ENCODE peak calls at places on chromosomes 2 and 18, in ten cellular contexts. S is right atrium auricular region, L is endothelial cell of umbilical vein, G is kidney, F is heart right ventricle, J is endodermal cell, X is lung, R is HFF-Myc, P is hepatocyte, N is PC-3. K is an unnamed sample.

GRCh38 chr2:235007664-235008457 is 56.0 kb downstream of the SH3BP4 start:
- DNase-seq in X (no peak), J (no peak), S (no peak), P (no peak), N (no peak), L (no peak), R (no peak), G (peak), F (no peak), K (no peak)

GRCh38 chr2:75570948-75571729 is 10.4 kb upstream of the EVA1A start:
- DNase-seq in L (peak), N (peak), J (no peak), R (no peak), X (peak), G (no peak), P (peak), S (no peak), F (no peak), K (peak)

GRCh38 chr2:9251154-9252001 is 44.8 kb downstream of the ASAP2 start:
- DNase-seq in F (no peak), J (no peak), R (no peak), P (peak), G (no peak), S (no peak), N (peak), X (no peak), L (peak), K (peak)

GRCh38 chr2:68565273-68565672 is 78.1 kb upstream of the PROKR1 start:
- DNase-seq in L (no peak), N (no peak), G (no peak), F (no peak), S (no peak), R (no peak), P (no peak), J (no peak), X (no peak), K (no peak)

GRCh38 chr18:47893047-47893446 is 37.4 kb downstream of the SMAD2 start:
- DNase-seq in F (no peak), X (no peak), S (no peak), N (peak), R (no peak), P (no peak), J (no peak), L (no peak), G (no peak), K (peak)

GRCh38 chr2:171403181-171403580 is 30.6 kb downstream of the METTL8 start:
- DNase-seq in S (no peak), X (no peak), J (no peak), L (peak), F (no peak), G (no peak), P (no peak), N (peak), R (no peak), K (no peak)

GRCh38 chr2:147628971-147629421 is 215.8 kb upstream of the ACVR2A start:
- DNase-seq in S (no peak), J (no peak), G (no peak), N (no peak), X (no peak), L (no peak), P (no peak), R (no peak), F (no peak), K (no peak)

GRCh38 chr2:216388046-216388884 is 16.0 kb upstream of the MARCHF4 start:
- DNase-seq in N (no peak), S (no peak), G (no peak), P (no peak), X (no peak), L (no peak), J (no peak), R (no peak), F (no peak), K (no peak)

GRCh38 chr2:233083782-233084181 is 23.6 kb downstream of the INPP5D start:
- DNase-seq in G (peak), J (no peak), F (no peak), P (no peak), R (no peak), N (no peak), S (no peak), L (peak), X (no peak), K (no peak)

GRCh38 chr2:108535380-108535677 is 1.1 kb downstream of the LIMS1 start:
- DNase-seq in N (peak), P (peak), S (no peak), J (no peak), L (no peak), F (no peak), G (no peak), R (no peak), X (no peak), K (no peak)

GRCh38 chr2:165238295-165238694 is 919 bp upstream of the SCN2A start:
- DNase-seq in L (peak), X (no peak), F (no peak), S (no peak), R (no peak), J (peak), G (no peak), N (peak), P (peak), K (peak)

GRCh38 chr2:75587954-75588587 is 27.3 kb upstream of the EVA1A start:
- DNase-seq in L (no peak), G (no peak), X (no peak), F (no peak), P (no peak), N (peak), S (no peak), R (no peak), J (no peak), K (peak)

GRCh38 chr2:177147093-177147694 is 65.4 kb upstream of the HNRNPA3 start:
- DNase-seq in P (peak), F (no peak), L (peak), R (no peak), X (no peak), J (no peak), G (no peak), S (no peak), N (peak), K (peak)

GRCh38 chr18:76264851-76265250 is 230.2 kb downstream of the ZNF516 start:
- DNase-seq in N (no peak), S (no peak), X (no peak), L (no peak), J (no peak), P (no peak), F (no peak), R (no peak), G (no peak), K (no peak)

DNA sequence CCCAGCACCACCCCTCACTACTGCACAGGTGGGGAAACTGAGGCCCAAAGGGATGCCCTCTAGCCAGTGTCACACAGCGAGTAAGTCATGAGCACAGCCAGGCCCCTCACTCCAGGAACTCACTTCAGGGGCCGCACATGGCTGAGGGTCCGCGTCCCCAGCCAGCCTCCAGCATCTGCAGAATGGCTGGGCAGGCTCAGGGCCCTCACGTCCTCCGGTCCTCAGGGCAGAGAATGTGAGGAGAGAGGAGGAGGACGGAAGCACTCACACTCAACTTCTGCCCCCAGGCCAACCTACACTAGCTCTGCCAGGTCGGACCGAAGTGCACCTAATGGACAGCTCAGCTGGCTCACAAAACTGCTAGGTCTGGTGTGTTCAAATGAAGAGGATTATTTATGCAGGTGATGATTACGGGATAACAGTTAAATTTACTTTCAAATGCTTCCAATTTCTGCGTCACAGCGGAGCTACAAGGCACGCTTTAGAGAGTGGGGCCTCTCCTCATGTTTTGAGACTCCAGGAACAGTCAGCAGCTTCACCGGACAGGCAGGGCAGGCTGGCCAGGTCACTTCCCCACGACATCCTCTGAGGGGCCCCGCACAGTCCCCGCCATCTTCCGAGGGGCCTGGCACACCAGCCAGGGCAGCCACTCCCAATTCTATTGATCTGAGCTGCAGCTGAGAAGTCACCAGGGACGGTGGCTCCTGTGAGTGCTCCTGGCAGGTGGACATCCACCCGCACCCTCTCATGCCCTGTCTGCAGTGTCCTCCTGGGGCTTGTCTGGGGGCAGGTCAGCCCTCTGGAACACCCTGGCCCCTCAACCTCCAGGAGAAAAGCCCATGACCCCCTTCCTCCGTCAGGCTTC is 26.5 kb downstream of the KIF1A start:
- DNase-seq in J (no peak), P (no peak), S (no peak), N (no peak), G (peak), X (no peak), R (no peak), F (peak), L (no peak), K (no peak)
- TF ChIP-seq CTCF in J (no peak), P (no peak), S (no peak), N (no peak), G (no peak), X (no peak), R (no peak), F (no peak), L (no peak), K (no peak)

DNA sequence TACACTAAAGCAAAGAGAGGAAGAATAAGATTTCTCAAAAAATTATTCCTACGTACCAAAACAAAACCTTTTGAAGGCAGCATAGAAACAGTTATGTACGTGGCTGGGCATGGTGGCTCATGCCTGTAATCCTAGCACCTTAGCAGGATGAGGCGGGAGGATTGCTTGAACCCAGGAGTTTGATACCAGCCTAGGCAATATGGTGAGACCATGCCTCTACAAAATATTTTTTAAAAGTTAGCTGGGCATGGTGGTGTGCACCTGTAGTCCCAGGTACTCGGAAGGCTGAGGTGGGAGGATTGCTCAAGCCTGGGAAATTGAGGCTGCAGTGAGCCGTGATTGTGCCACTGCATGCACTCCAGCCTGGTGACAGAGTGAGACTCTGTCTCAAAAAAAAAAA is 14.9 kb upstream of the CYP26B1 start:
- DNase-seq in F (no peak), S (no peak), P (no peak), X (peak), L (no peak), N (no peak), R (no peak), G (no peak), J (peak), K (no peak)
- H3K4me3 ChIP-seq in F (no peak), S (no peak), P (no peak), X (no peak), L (no peak), N (no peak), R (no peak), G (no peak), J (no peak), K (no peak)

GRCh38 chr2:143433158-143433557 is 303.9 kb downstream of the ARHGAP15 start:
- DNase-seq in S (no peak), P (no peak), X (no peak), G (no peak), J (no peak), F (no peak), R (no peak), L (no peak), N (no peak), K (peak)
- TF ChIP-seq CTCF in S (no peak), P (peak), X (no peak), G (no peak), J (peak), F (no peak), R (no peak), L (no peak), N (no peak), K (peak)

GRCh38 chr18:23460285-23461273 is 7.5 kb downstream of the RIOK3 start:
- DNase-seq in X (no peak), F (no peak), S (no peak), J (no peak), G (no peak), L (no peak), R (no peak), P (peak), N (no peak), K (no peak)
- H3K4me3 ChIP-seq in X (no peak), F (no peak), S (no peak), J (peak), G (no peak), L (no peak), R (no peak), P (no peak), N (no peak), K (no peak)

GRCh38 chr2:14182227-14182946 is 450.1 kb upstream of the LRATD1 start:
- DNase-seq in L (no peak), S (no peak), R (no peak), P (no peak), F (no peak), X (no peak), N (no peak), G (peak), J (no peak), K (no peak)
- TF ChIP-seq CTCF in L (no peak), S (no peak), R (no peak), P (no peak), F (no peak), X (no peak), N (no peak), G (no peak), J (no peak), K (no peak)

GRCh38 chr18:25288340-25288955 is 63.5 kb downstream of the ZNF521 start:
- DNase-seq in N (no peak), X (no peak), P (no peak), L (no peak), R (no peak), G (no peak), F (no peak), S (no peak), J (no peak), K (no peak)
- H3K4me3 ChIP-seq in N (peak), X (no peak), P (no peak), L (no peak), R (no peak), G (no peak), F (no peak), S (no peak), J (no peak), K (no peak)